ENCODE peak calls at places on chromosome 5, in ten cellular contexts. One of them, this sample, is unnamed.

GRCh38 chr5:29800752-29801151 is 1392.7 kb upstream of the CDH6 start:
- DNase-seq in GM20000: no peak
- DNase-seq in KG1: no peak
- DNase-seq in activated CD4-positive, alpha-beta T cell treated with anti-CD3 and anti-CD28 coated beads for 36 hours: no peak
- DNase-seq in dorsolateral prefrontal cortex: no peak
- DNase-seq in ovary: no peak
- DNase-seq in C1 segment of cervical spinal cord: no peak
- DNase-seq in hypothalamus: no peak
- DNase-seq in NT2/D1: no peak
- DNase-seq in amniotic epithelial cell: no peak
- DNase-seq in this sample: no peak

GRCh38 chr5:15618938-15619337 is 119.0 kb downstream of the FBXL7 start:
- DNase-seq in KG1: no peak
- DNase-seq in dorsolateral prefrontal cortex: no peak
- DNase-seq in hypothalamus: no peak
- DNase-seq in ovary: no peak
- DNase-seq in GM20000: no peak
- DNase-seq in activated CD4-positive, alpha-beta T cell treated with anti-CD3 and anti-CD28 coated beads for 36 hours: no peak
- DNase-seq in amniotic epithelial cell: no peak
- DNase-seq in C1 segment of cervical spinal cord: no peak
- DNase-seq in NT2/D1: no peak
- DNase-seq in this sample: no peak

GRCh38 chr5:142881076-142881466 is 110.9 kb downstream of the ARHGAP26 start:
- DNase-seq in GM20000: peak
- DNase-seq in NT2/D1: peak
- DNase-seq in amniotic epithelial cell: peak
- DNase-seq in hypothalamus: no peak
- DNase-seq in activated CD4-positive, alpha-beta T cell treated with anti-CD3 and anti-CD28 coated beads for 36 hours: no peak
- DNase-seq in dorsolateral prefrontal cortex: no peak
- DNase-seq in ovary: no peak
- DNase-seq in KG1: no peak
- DNase-seq in C1 segment of cervical spinal cord: no peak
- DNase-seq in this sample: no peak

GRCh38 chr5:96144289-96144688 is 182.6 kb upstream of the ELL2 start:
- DNase-seq in amniotic epithelial cell: no peak
- DNase-seq in GM20000: no peak
- DNase-seq in NT2/D1: peak
- DNase-seq in dorsolateral prefrontal cortex: no peak
- DNase-seq in C1 segment of cervical spinal cord: no peak
- DNase-seq in activated CD4-positive, alpha-beta T cell treated with anti-CD3 and anti-CD28 coated beads for 36 hours: no peak
- DNase-seq in ovary: no peak
- DNase-seq in KG1: no peak
- DNase-seq in hypothalamus: no peak
- DNase-seq in this sample: no peak

GRCh38 chr5:166639151-166639550 is 1652.3 kb upstream of the WWC1 start:
- DNase-seq in amniotic epithelial cell: peak
- DNase-seq in hypothalamus: no peak
- DNase-seq in ovary: no peak
- DNase-seq in C1 segment of cervical spinal cord: no peak
- DNase-seq in GM20000: no peak
- DNase-seq in dorsolateral prefrontal cortex: no peak
- DNase-seq in NT2/D1: no peak
- DNase-seq in KG1: no peak
- DNase-seq in activated CD4-positive, alpha-beta T cell treated with anti-CD3 and anti-CD28 coated beads for 36 hours: no peak
- DNase-seq in this sample: no peak

GRCh38 chr5:151469386-151469785 is 22.0 kb downstream of the SLC36A1 start:
- DNase-seq in KG1: no peak
- DNase-seq in C1 segment of cervical spinal cord: no peak
- DNase-seq in GM20000: no peak
- DNase-seq in NT2/D1: no peak
- DNase-seq in dorsolateral prefrontal cortex: no peak
- DNase-seq in hypothalamus: no peak
- DNase-seq in amniotic epithelial cell: no peak
- DNase-seq in ovary: no peak
- DNase-seq in activated CD4-positive, alpha-beta T cell treated with anti-CD3 and anti-CD28 coated beads for 36 hours: no peak
- DNase-seq in this sample: no peak

GRCh38 chr5:93755716-93756115 is 14.3 kb upstream of the POU5F2 start:
- DNase-seq in amniotic epithelial cell: no peak
- DNase-seq in hypothalamus: no peak
- DNase-seq in dorsolateral prefrontal cortex: no peak
- DNase-seq in GM20000: no peak
- DNase-seq in KG1: no peak
- DNase-seq in NT2/D1: no peak
- DNase-seq in activated CD4-positive, alpha-beta T cell treated with anti-CD3 and anti-CD28 coated beads for 36 hours: no peak
- DNase-seq in C1 segment of cervical spinal cord: no peak
- DNase-seq in ovary: no peak
- DNase-seq in this sample: no peak

GRCh38 chr5:69331528-69332445 is 814 bp downstream of the CCDC125 start:
- DNase-seq in ovary: no peak
- DNase-seq in KG1: peak
- DNase-seq in amniotic epithelial cell: no peak
- DNase-seq in activated CD4-positive, alpha-beta T cell treated with anti-CD3 and anti-CD28 coated beads for 36 hours: no peak
- DNase-seq in dorsolateral prefrontal cortex: no peak
- DNase-seq in NT2/D1: no peak
- DNase-seq in GM20000: no peak
- DNase-seq in hypothalamus: no peak
- DNase-seq in C1 segment of cervical spinal cord: peak
- DNase-seq in this sample: no peak

GRCh38 chr5:155008669-155009068 is 4.9 kb upstream of the KIF4B start:
- DNase-seq in amniotic epithelial cell: peak
- DNase-seq in KG1: no peak
- DNase-seq in NT2/D1: no peak
- DNase-seq in activated CD4-positive, alpha-beta T cell treated with anti-CD3 and anti-CD28 coated beads for 36 hours: no peak
- DNase-seq in C1 segment of cervical spinal cord: no peak
- DNase-seq in dorsolateral prefrontal cortex: no peak
- DNase-seq in hypothalamus: no peak
- DNase-seq in ovary: no peak
- DNase-seq in GM20000: no peak
- DNase-seq in this sample: no peak

GRCh38 chr5:50666261-50667078 is at the start of gene PARP8:
- DNase-seq in amniotic epithelial cell: peak
- DNase-seq in ovary: peak
- DNase-seq in NT2/D1: peak
- DNase-seq in GM20000: peak
- DNase-seq in KG1: no peak
- DNase-seq in C1 segment of cervical spinal cord: peak
- DNase-seq in dorsolateral prefrontal cortex: no peak
- DNase-seq in hypothalamus: peak
- DNase-seq in activated CD4-positive, alpha-beta T cell treated with anti-CD3 and anti-CD28 coated beads for 36 hours: peak
- DNase-seq in this sample: peak

GRCh38 chr5:54531536-54531935 is 14.0 kb downstream of the SNX18 start:
- DNase-seq in GM20000: no peak
- DNase-seq in KG1: no peak
- DNase-seq in ovary: no peak
- DNase-seq in dorsolateral prefrontal cortex: no peak
- DNase-seq in amniotic epithelial cell: peak
- DNase-seq in activated CD4-positive, alpha-beta T cell treated with anti-CD3 and anti-CD28 coated beads for 36 hours: no peak
- DNase-seq in NT2/D1: no peak
- DNase-seq in C1 segment of cervical spinal cord: no peak
- DNase-seq in hypothalamus: no peak
- DNase-seq in this sample: no peak

This sample was measured in activated naive CD4-positive, alpha-beta T cell treated with anti-CD3 and anti-CD28 coated beads for 36 hours.